ENCODE peak calls at places on chromosomes 4 and X, in eight cellular contexts. One of them, this sample, is unnamed.

GRCh38 chr4:136634121-136634520 is 898.2 kb downstream of the PCDH18 start:
- DNase-seq in uterus: no peak
- DNase-seq in right lobe of liver: no peak
- DNase-seq in foreskin fibroblast: no peak
- DNase-seq in brain microvascular endothelial cell: no peak
- DNase-seq in adrenal gland: no peak
- DNase-seq in upper lobe of left lung: no peak
- DNase-seq in kidney epithelial cell: no peak
- DNase-seq in this sample: no peak

GRCh38 chrX:8504451-8504850 is 39.8 kb downstream of the VCX3B start:
- DNase-seq in uterus: no peak
- DNase-seq in right lobe of liver: no peak
- DNase-seq in foreskin fibroblast: no peak
- DNase-seq in brain microvascular endothelial cell: peak; percentile 73
- DNase-seq in adrenal gland: no peak
- DNase-seq in upper lobe of left lung: no peak
- DNase-seq in kidney epithelial cell: peak; percentile 21
- DNase-seq in this sample: no peak

GRCh38 chrX:118652717-118653116 is 74.7 kb upstream of the IL13RA1 start:
- DNase-seq in uterus: no peak
- DNase-seq in right lobe of liver: no peak
- DNase-seq in foreskin fibroblast: peak; percentile 46
- DNase-seq in brain microvascular endothelial cell: peak; percentile 16
- DNase-seq in adrenal gland: no peak
- DNase-seq in upper lobe of left lung: no peak
- DNase-seq in kidney epithelial cell: no peak
- DNase-seq in this sample: no peak

GRCh38 chrX:38458071-38458470 is 103.3 kb upstream of the TSPAN7 start:
- DNase-seq in uterus: no peak
- DNase-seq in right lobe of liver: no peak
- DNase-seq in foreskin fibroblast: no peak
- DNase-seq in brain microvascular endothelial cell: no peak
- DNase-seq in adrenal gland: no peak
- DNase-seq in upper lobe of left lung: no peak
- DNase-seq in kidney epithelial cell: no peak
- DNase-seq in this sample: no peak

GRCh38 chr4:74108457-74109115 is 9.6 kb upstream of the CXCL2 start:
- DNase-seq in uterus: no peak
- DNase-seq in right lobe of liver: no peak
- DNase-seq in foreskin fibroblast: no peak
- DNase-seq in brain microvascular endothelial cell: no peak
- DNase-seq in adrenal gland: no peak
- DNase-seq in upper lobe of left lung: no peak
- DNase-seq in kidney epithelial cell: no peak
- DNase-seq in this sample: no peak

GRCh38 chr4:83046693-83047473 is 11.9 kb downstream of the COPS4 start:
- DNase-seq in uterus: no peak
- DNase-seq in right lobe of liver: no peak
- DNase-seq in foreskin fibroblast: no peak
- DNase-seq in brain microvascular endothelial cell: no peak
- DNase-seq in adrenal gland: no peak
- DNase-seq in upper lobe of left lung: no peak
- DNase-seq in kidney epithelial cell: no peak
- DNase-seq in this sample: no peak

GRCh38 chr4:128322986-128323385 is 35.4 kb upstream of the PGRMC2 start:
- DNase-seq in uterus: no peak
- DNase-seq in right lobe of liver: no peak
- DNase-seq in foreskin fibroblast: peak; percentile 73
- DNase-seq in brain microvascular endothelial cell: peak; percentile 91
- DNase-seq in adrenal gland: no peak
- DNase-seq in upper lobe of left lung: no peak
- DNase-seq in kidney epithelial cell: peak; percentile 81
- DNase-seq in this sample: peak; percentile 45

GRCh38 chr4:77930154-77930553 is 67.5 kb downstream of the MRPL1 start:
- DNase-seq in uterus: no peak
- DNase-seq in right lobe of liver: no peak
- DNase-seq in foreskin fibroblast: no peak
- DNase-seq in brain microvascular endothelial cell: no peak
- DNase-seq in adrenal gland: no peak
- DNase-seq in upper lobe of left lung: no peak
- DNase-seq in kidney epithelial cell: no peak
- DNase-seq in this sample: no peak

GRCh38 chr4:62408467-62408866 is 1208.3 kb downstream of the ADGRL3 start:
- DNase-seq in uterus: no peak
- DNase-seq in right lobe of liver: no peak
- DNase-seq in foreskin fibroblast: no peak
- DNase-seq in brain microvascular endothelial cell: no peak
- DNase-seq in adrenal gland: no peak
- DNase-seq in upper lobe of left lung: no peak
- DNase-seq in kidney epithelial cell: no peak
- DNase-seq in this sample: no peak

GRCh38 chr4:55002431-55002830 is 123.0 kb downstream of the KDR start:
- DNase-seq in uterus: no peak
- DNase-seq in right lobe of liver: no peak
- DNase-seq in foreskin fibroblast: no peak
- DNase-seq in brain microvascular endothelial cell: no peak
- DNase-seq in adrenal gland: no peak
- DNase-seq in upper lobe of left lung: no peak
- DNase-seq in kidney epithelial cell: no peak
- DNase-seq in this sample: no peak

GRCh38 chrX:70970482-70970999 is 39.6 kb upstream of the SLC7A3 start:
- DNase-seq in uterus: no peak
- DNase-seq in right lobe of liver: no peak
- DNase-seq in foreskin fibroblast: no peak
- DNase-seq in brain microvascular endothelial cell: no peak
- DNase-seq in adrenal gland: no peak
- DNase-seq in upper lobe of left lung: no peak
- DNase-seq in kidney epithelial cell: no peak
- DNase-seq in this sample: no peak

GRCh38 chr4:144338834-144339233 is 198.3 kb upstream of the GYPA start:
- DNase-seq in uterus: no peak
- DNase-seq in right lobe of liver: no peak
- DNase-seq in foreskin fibroblast: no peak
- DNase-seq in brain microvascular endothelial cell: no peak
- DNase-seq in adrenal gland: no peak
- DNase-seq in upper lobe of left lung: no peak
- DNase-seq in kidney epithelial cell: no peak
- DNase-seq in this sample: no peak

GRCh38 chrX:130028196-130028595 is 45.8 kb downstream of the BCORL1 start:
- DNase-seq in uterus: peak; percentile 30
- DNase-seq in right lobe of liver: no peak
- DNase-seq in foreskin fibroblast: peak; percentile 16
- DNase-seq in brain microvascular endothelial cell: peak; percentile 35
- DNase-seq in adrenal gland: peak; percentile 54
- DNase-seq in upper lobe of left lung: peak; percentile 50
- DNase-seq in kidney epithelial cell: no peak
- DNase-seq in this sample: no peak

GRCh38 chrX:10156199-10157031 is at the start of gene CLCN4:
- DNase-seq in uterus: no peak
- DNase-seq in right lobe of liver: peak; percentile 86
- DNase-seq in foreskin fibroblast: peak; percentile 22
- DNase-seq in brain microvascular endothelial cell: peak; percentile 11
- DNase-seq in adrenal gland: peak; percentile 68
- DNase-seq in upper lobe of left lung: peak; percentile 80
- DNase-seq in kidney epithelial cell: no peak
- DNase-seq in this sample: no peak

GRCh38 chr4:122534776-122535175 is 78.3 kb upstream of the IL2 start:
- DNase-seq in uterus: no peak
- DNase-seq in right lobe of liver: no peak
- DNase-seq in foreskin fibroblast: no peak
- DNase-seq in brain microvascular endothelial cell: peak; percentile 56
- DNase-seq in adrenal gland: no peak
- DNase-seq in upper lobe of left lung: no peak
- DNase-seq in kidney epithelial cell: no peak
- DNase-seq in this sample: no peak

GRCh38 chr4:7837597-7838135 is 102.0 kb downstream of the AFAP1 start:
- DNase-seq in uterus: no peak
- DNase-seq in right lobe of liver: no peak
- DNase-seq in foreskin fibroblast: no peak
- DNase-seq in brain microvascular endothelial cell: no peak
- DNase-seq in adrenal gland: no peak
- DNase-seq in upper lobe of left lung: no peak
- DNase-seq in kidney epithelial cell: no peak
- DNase-seq in this sample: no peak

GRCh38 chr4:153542835-153543234 is 76.7 kb downstream of the TMEM131L start:
- DNase-seq in uterus: no peak
- DNase-seq in right lobe of liver: no peak
- DNase-seq in foreskin fibroblast: no peak
- DNase-seq in brain microvascular endothelial cell: no peak
- DNase-seq in adrenal gland: no peak
- DNase-seq in upper lobe of left lung: no peak
- DNase-seq in kidney epithelial cell: no peak
- DNase-seq in this sample: no peak

GRCh38 chr4:57318694-57319093 is 208.5 kb upstream of the IGFBP7 start:
- DNase-seq in uterus: no peak
- DNase-seq in right lobe of liver: no peak
- DNase-seq in foreskin fibroblast: no peak
- DNase-seq in brain microvascular endothelial cell: no peak
- DNase-seq in adrenal gland: no peak
- DNase-seq in upper lobe of left lung: no peak
- DNase-seq in kidney epithelial cell: no peak
- DNase-seq in this sample: no peak

GRCh38 chrX:52261463-52262194 is 76.9 kb downstream of the MAGED4 start:
- DNase-seq in uterus: peak; percentile 98
- DNase-seq in right lobe of liver: peak; percentile 92
- DNase-seq in foreskin fibroblast: peak; percentile 78
- DNase-seq in brain microvascular endothelial cell: peak; percentile 83
- DNase-seq in adrenal gland: peak; percentile 98
- DNase-seq in upper lobe of left lung: peak; percentile 93
- DNase-seq in kidney epithelial cell: peak; percentile 59
- DNase-seq in this sample: peak; percentile 79

DNA sequence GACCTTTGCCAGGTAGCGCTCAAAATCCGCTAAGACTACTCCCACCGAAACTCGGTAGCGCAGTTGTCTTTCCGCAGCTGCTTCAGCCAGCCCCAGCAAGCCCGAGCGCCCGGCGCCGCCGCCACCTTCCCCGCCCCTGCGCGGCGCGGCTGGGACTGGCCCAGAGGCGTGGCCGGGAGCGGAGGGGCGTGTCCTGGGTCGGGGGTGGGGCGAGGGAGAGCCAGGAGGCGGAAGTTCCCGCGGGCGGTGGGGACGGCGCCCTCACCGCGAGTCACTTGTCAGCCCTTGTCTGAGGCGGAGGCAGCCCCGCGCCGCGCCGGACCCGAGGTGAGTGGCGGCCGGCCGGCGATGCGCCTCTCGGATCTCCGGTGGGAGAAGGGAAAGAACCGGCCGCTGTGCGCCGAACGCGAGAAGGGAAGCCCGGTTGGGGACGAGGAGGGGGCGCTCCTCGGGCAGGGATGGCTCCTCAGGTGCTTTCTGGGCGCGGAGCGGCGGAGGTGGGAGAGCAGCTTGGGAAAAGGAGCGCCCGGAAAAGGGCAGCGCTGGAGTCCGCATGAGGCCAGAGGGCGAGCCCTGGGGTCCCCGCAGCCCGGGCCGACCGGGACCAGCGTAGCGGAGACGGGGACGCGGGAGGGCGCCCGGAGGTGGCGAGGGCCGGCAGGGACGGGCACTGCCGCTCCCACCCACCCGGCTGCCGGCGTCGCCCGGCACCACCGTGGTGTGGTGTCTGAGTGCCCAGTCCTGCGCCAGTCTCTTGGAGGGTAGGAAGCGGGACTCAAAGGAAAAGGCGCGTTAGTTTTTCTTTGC is at the start of gene PDLIM5:
- DNase-seq in uterus: peak; percentile 90
- DNase-seq in right lobe of liver: peak; percentile 96
- DNase-seq in foreskin fibroblast: peak; percentile 89
- DNase-seq in brain microvascular endothelial cell: peak; percentile 77
- DNase-seq in adrenal gland: peak; percentile 90
- DNase-seq in upper lobe of left lung: peak; percentile 95
- DNase-seq in kidney epithelial cell: peak; percentile 61
- DNase-seq in this sample: peak; percentile 86
- TF ChIP-seq CTCF in uterus: no peak
- TF ChIP-seq CTCF in right lobe of liver: no peak
- TF ChIP-seq CTCF in foreskin fibroblast: no peak
- TF ChIP-seq CTCF in brain microvascular endothelial cell: no peak
- TF ChIP-seq CTCF in adrenal gland: no peak
- TF ChIP-seq CTCF in upper lobe of left lung: no peak
- TF ChIP-seq CTCF in kidney epithelial cell: no peak
- TF ChIP-seq CTCF in this sample: no peak

GRCh38 chr4:95640337-95640736 is 91.6 kb upstream of the UNC5C start:
- DNase-seq in uterus: no peak
- DNase-seq in right lobe of liver: no peak
- DNase-seq in foreskin fibroblast: no peak
- DNase-seq in brain microvascular endothelial cell: no peak
- DNase-seq in adrenal gland: no peak
- DNase-seq in upper lobe of left lung: no peak
- DNase-seq in kidney epithelial cell: no peak
- DNase-seq in this sample: no peak

GRCh38 chr4:95641571-95641970 is 92.8 kb upstream of the UNC5C start:
- DNase-seq in uterus: no peak
- DNase-seq in right lobe of liver: no peak
- DNase-seq in foreskin fibroblast: no peak
- DNase-seq in brain microvascular endothelial cell: no peak
- DNase-seq in adrenal gland: no peak
- DNase-seq in upper lobe of left lung: no peak
- DNase-seq in kidney epithelial cell: no peak
- DNase-seq in this sample: no peak

GRCh38 chr4:95638920-95639501 is 90.2 kb upstream of the UNC5C start:
- DNase-seq in uterus: no peak
- DNase-seq in right lobe of liver: no peak
- DNase-seq in foreskin fibroblast: no peak
- DNase-seq in brain microvascular endothelial cell: no peak
- DNase-seq in adrenal gland: no peak
- DNase-seq in upper lobe of left lung: no peak
- DNase-seq in kidney epithelial cell: no peak
- DNase-seq in this sample: no peak

GRCh38 chr4:95636061-95636460 is 87.3 kb upstream of the UNC5C start:
- DNase-seq in uterus: no peak
- DNase-seq in right lobe of liver: no peak
- DNase-seq in foreskin fibroblast: no peak
- DNase-seq in brain microvascular endothelial cell: no peak
- DNase-seq in adrenal gland: no peak
- DNase-seq in upper lobe of left lung: no peak
- DNase-seq in kidney epithelial cell: no peak
- DNase-seq in this sample: no peak

GRCh38 chr4:95637047-95637600 is 88.4 kb upstream of the UNC5C start:
- DNase-seq in uterus: no peak
- DNase-seq in right lobe of liver: no peak
- DNase-seq in foreskin fibroblast: no peak
- DNase-seq in brain microvascular endothelial cell: peak; percentile 16
- DNase-seq in adrenal gland: no peak
- DNase-seq in upper lobe of left lung: no peak
- DNase-seq in kidney epithelial cell: no peak
- DNase-seq in this sample: no peak
- TF ChIP-seq CTCF in uterus: no peak
- TF ChIP-seq CTCF in right lobe of liver: no peak
- TF ChIP-seq CTCF in foreskin fibroblast: no peak
- TF ChIP-seq CTCF in brain microvascular endothelial cell: peak; percentile 77
- TF ChIP-seq CTCF in adrenal gland: peak; percentile 37
- TF ChIP-seq CTCF in upper lobe of left lung: no peak
- TF ChIP-seq CTCF in kidney epithelial cell: peak; percentile 39
- TF ChIP-seq CTCF in this sample: peak; percentile 41

GRCh38 chr4:94171616-94172015 is 36.0 kb upstream of the SMARCAD1 start:
- DNase-seq in uterus: no peak
- DNase-seq in right lobe of liver: no peak
- DNase-seq in foreskin fibroblast: no peak
- DNase-seq in brain microvascular endothelial cell: no peak
- DNase-seq in adrenal gland: no peak
- DNase-seq in upper lobe of left lung: no peak
- DNase-seq in kidney epithelial cell: no peak
- DNase-seq in this sample: no peak
- TF ChIP-seq CTCF in uterus: no peak
- TF ChIP-seq CTCF in right lobe of liver: no peak
- TF ChIP-seq CTCF in foreskin fibroblast: peak; percentile 24
- TF ChIP-seq CTCF in brain microvascular endothelial cell: peak; percentile 62
- TF ChIP-seq CTCF in adrenal gland: no peak
- TF ChIP-seq CTCF in upper lobe of left lung: no peak
- TF ChIP-seq CTCF in kidney epithelial cell: peak; percentile 39
- TF ChIP-seq CTCF in this sample: peak; percentile 41

GRCh38 chrX:115952417-115953092 is 218.0 kb upstream of the AGTR2 start:
- DNase-seq in uterus: no peak
- DNase-seq in right lobe of liver: no peak
- DNase-seq in foreskin fibroblast: no peak
- DNase-seq in brain microvascular endothelial cell: no peak
- DNase-seq in adrenal gland: no peak
- DNase-seq in upper lobe of left lung: no peak
- DNase-seq in kidney epithelial cell: no peak
- DNase-seq in this sample: no peak
- TF ChIP-seq CTCF in uterus: no peak
- TF ChIP-seq CTCF in right lobe of liver: no peak
- TF ChIP-seq CTCF in foreskin fibroblast: no peak
- TF ChIP-seq CTCF in brain microvascular endothelial cell: no peak
- TF ChIP-seq CTCF in adrenal gland: no peak
- TF ChIP-seq CTCF in upper lobe of left lung: no peak
- TF ChIP-seq CTCF in kidney epithelial cell: no peak
- TF ChIP-seq CTCF in this sample: no peak